ENCODE peak calls at places on chromosomes 5 and 9, in nine cellular contexts. S, N, G, I, H, D, V, Y and C are unnamed samples.

GRCh38 chr9:3708751-3709150 is 182.9 kb upstream of the RFX3 start:
- DNase-seq in N (no peak), G (peak; percentile 7), V (no peak), H (no peak), I (no peak), D (no peak), S (peak; percentile 21), Y (no peak), C (peak; percentile 30)

GRCh38 chr9:100525563-100525962 is 52.3 kb upstream of the CAVIN4 start:
- DNase-seq in I (no peak), D (no peak), V (no peak), S (no peak), H (no peak), G (peak; percentile 2), N (no peak), Y (peak; percentile 24), C (no peak)

GRCh38 chr9:135525241-135526088 is 4.2 kb downstream of the LCN1 start:
- DNase-seq in Y (no peak), V (no peak), G (no peak), S (no peak), N (no peak), I (no peak), H (no peak), D (no peak), C (no peak)

GRCh38 chr9:36023260-36024048 is 13.3 kb upstream of the RECK start:
- DNase-seq in V (peak; percentile 81), H (no peak), I (peak; percentile 54), Y (peak; percentile 34), D (peak; percentile 59), S (peak; percentile 71), G (peak; percentile 78), N (peak; percentile 52), C (peak; percentile 47)

GRCh38 chr5:173831196-173831914 is 56.8 kb upstream of the CPEB4 start:
- DNase-seq in I (no peak), G (no peak), H (no peak), D (no peak), Y (peak; percentile 75), N (no peak), V (no peak), S (no peak), C (no peak)

GRCh38 chr5:83299353-83299752 is 172.2 kb upstream of the VCAN start:
- DNase-seq in G (no peak), S (no peak), I (no peak), D (no peak), V (no peak), Y (no peak), H (no peak), N (no peak), C (no peak)

GRCh38 chr9:89687216-89687615 is 82.4 kb downstream of the GADD45G start:
- DNase-seq in H (no peak), Y (no peak), D (no peak), V (no peak), N (no peak), I (no peak), G (no peak), S (no peak), C (no peak)

GRCh38 chr5:52727568-52727967 is 60.1 kb upstream of the ITGA1 start:
- DNase-seq in N (peak; percentile 19), I (no peak), H (no peak), D (no peak), S (peak; percentile 92), V (peak; percentile 31), Y (no peak), G (peak; percentile 73), C (peak; percentile 16)

GRCh38 chr5:124740991-124741583 is 5.4 kb downstream of the ZNF608 start:
- DNase-seq in Y (no peak), H (no peak), S (no peak), I (no peak), G (no peak), N (no peak), V (no peak), D (no peak), C (peak; percentile 91)

GRCh38 chr9:69945671-69946141 is 97.9 kb upstream of the MAMDC2 start:
- DNase-seq in V (no peak), H (peak; percentile 81), G (peak; percentile 85), S (peak; percentile 62), D (no peak), Y (no peak), N (no peak), I (peak; percentile 71), C (no peak)

GRCh38 chr5:165808358-165808757 is 2302.9 kb downstream of the MAT2B start:
- DNase-seq in I (no peak), G (no peak), S (no peak), N (no peak), Y (no peak), V (no peak), D (no peak), H (no peak), C (no peak)

GRCh38 chr9:134943836-134944235 is 26.1 kb upstream of the FCN1 start:
- DNase-seq in H (no peak), S (no peak), I (no peak), N (no peak), G (no peak), Y (no peak), V (no peak), D (no peak), C (no peak)

GRCh38 chr9:131813116-131813515 is 73.2 kb upstream of the RAPGEF1 start:
- DNase-seq in Y (no peak), S (no peak), D (no peak), V (no peak), N (no peak), G (peak; percentile 61), I (no peak), H (no peak), C (peak; percentile 77)

GRCh38 chr5:179420476-179420875 is 75.2 kb upstream of the ADAMTS2 start:
- DNase-seq in Y (no peak), I (no peak), S (no peak), H (no peak), N (no peak), G (no peak), D (no peak), V (no peak), C (no peak)

GRCh38 chr9:91119679-91120078 is 242.0 kb downstream of the AUH start:
- DNase-seq in Y (no peak), D (no peak), V (no peak), I (no peak), H (no peak), G (peak; percentile 90), N (no peak), S (no peak), C (peak; percentile 43)

DNA sequence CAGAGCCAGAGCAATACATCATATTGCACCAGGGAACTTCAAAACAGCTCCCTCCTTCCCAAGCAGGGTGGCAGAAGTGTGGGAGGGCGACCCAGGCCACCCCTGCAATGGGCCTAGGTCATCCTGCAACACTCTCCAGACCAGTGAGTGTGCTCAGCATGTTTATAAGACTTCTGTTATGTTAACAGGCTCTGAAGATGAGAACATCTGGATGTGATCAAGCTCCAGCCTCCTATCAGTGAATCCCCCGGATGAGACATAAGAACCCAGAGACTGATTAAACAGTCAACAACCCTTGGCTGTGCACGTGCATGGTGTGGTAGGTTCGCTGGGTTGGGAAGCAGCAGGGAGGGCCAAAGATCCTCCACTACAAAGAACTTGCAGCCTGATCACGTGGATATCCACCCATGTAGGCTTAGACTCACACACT is 63.3 kb downstream of the ABCA1 start:
- DNase-seq in S (no peak), Y (no peak), H (no peak), D (no peak), N (peak; percentile 47), V (no peak), G (peak; percentile 98), I (peak; percentile 29), C (peak; percentile 71)
- H3K4me1 ChIP-seq in S (peaks cover 17% of the 10 kb centered on the region), Y (no peaks in the 10 kb centered on the region), H (peaks cover 35% of the 10 kb centered on the region), D (no peaks in the 10 kb centered on the region), N (peaks cover 13% of the 10 kb centered on the region), V (no peaks in the 10 kb centered on the region), G (peaks cover 43% of the 10 kb centered on the region), I (peaks cover 67% of the 10 kb centered on the region), C (peaks cover 46% of the 10 kb centered on the region)

DNA sequence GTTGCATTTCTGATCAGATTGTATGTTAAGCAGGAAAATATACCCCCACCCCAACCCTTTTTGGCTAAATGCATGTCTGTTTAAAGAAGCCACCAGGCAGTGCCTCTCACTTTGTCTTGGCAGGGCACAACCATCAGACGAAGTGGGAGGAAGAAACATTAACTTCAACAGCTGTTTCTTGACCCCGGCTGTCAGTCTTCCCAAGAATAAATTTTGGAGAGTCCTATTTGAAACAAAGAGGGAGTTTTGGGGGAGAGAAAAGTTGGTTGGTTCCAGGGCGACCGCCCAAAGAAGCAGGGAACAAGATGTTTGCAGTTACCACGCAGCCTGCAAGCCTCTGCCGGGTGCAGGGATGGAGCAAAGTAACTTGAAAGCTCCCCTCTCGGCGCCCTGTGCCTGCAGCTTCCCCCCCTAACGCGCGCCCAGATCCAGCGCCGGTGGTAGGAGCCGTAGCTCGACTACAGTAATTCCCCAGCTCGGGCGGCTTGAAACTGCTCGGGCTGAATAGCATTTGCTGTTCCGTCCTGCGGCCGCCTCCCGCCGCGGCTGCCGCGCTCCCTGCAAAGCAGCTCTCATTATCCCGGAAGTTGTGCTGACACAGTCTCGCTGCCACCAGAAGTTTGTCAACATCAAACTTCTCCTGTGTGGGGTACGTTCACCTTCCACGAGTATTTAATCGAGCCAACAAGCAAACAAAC is 100.7 kb upstream of the SSBP2 start:
- DNase-seq in I (peak; percentile 94), H (peak; percentile 96), D (peak; percentile 88), G (peak; percentile 94), V (peak; percentile 97), Y (peak; percentile 83), N (peak; percentile 99), S (peak; percentile 94), C (peak; percentile 89)
- H3K4me1 ChIP-seq in I (peaks cover 89% of the 10 kb centered on the region), H (peaks cover 65% of the 10 kb centered on the region), D (peaks cover 22% of the 10 kb centered on the region), G (peaks cover 19% of the 10 kb centered on the region), V (peaks cover 13% of the 10 kb centered on the region), Y (peaks cover 50% of the 10 kb centered on the region), N (peaks cover 3% of the 10 kb centered on the region), S (peaks cover 10% of the 10 kb centered on the region), C (peaks cover 20% of the 10 kb centered on the region)

GRCh38 chr5:170291324-170291847 is 6.2 kb downstream of the LCP2 start:
- DNase-seq in Y (no peak), I (no peak), V (no peak), N (no peak), G (no peak), D (peak; percentile 39), H (no peak), S (no peak), C (no peak)
- H3K4me1 ChIP-seq in Y (peaks cover 19% of the 10 kb centered on the region), I (peaks cover 32% of the 10 kb centered on the region), V (no peaks in the 10 kb centered on the region), N (peaks cover 9% of the 10 kb centered on the region), G (no peaks in the 10 kb centered on the region), D (peaks cover 73% of the 10 kb centered on the region), H (peaks cover 22% of the 10 kb centered on the region), S (no peaks in the 10 kb centered on the region), C (no peaks in the 10 kb centered on the region)

DNA sequence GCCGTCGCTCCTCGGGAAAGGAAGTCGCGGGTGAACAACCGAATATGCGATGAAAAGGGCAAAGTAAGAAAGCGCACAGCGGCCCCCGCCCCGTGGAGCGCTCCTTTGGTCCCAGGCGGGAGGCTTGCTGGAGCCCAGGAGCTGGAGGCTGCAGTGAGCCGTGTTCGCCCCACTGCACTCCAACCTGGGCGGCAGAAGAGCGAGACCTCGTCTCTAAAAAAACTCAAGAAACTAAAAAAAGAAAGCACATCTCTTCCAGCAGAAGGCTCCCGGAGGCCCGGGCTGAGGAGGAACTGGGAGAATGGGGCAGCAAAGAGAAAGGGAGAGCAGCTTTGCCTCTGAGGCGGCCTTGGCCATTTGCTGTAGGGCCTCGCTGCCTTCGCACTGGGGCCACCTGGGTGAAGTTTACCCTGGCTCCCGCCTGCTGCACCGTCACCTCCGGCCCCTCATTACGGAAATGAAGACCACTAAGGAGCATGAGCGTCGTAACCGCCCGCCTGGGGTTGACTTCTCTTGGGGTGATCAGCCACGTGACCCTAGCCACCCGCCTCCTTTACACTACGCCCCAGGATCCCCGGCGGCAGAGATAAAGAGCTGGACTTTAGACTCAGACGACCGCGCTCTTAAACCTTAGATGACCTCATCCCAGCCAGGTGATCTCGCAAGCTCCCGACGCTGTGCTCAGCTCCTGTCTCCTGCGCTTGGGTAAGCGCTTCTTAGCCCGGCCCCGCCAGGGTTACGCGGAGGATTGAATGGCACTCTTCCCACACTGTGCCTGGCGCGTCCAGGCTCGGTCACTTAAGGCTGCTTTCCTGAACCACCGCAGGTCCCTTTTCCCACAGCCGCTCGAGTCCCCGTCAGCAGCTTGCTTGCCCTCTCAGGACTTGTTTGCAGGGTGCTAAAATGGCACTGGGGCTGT is 108.1 kb upstream of the LARP1 start:
- DNase-seq in D (no peak), I (no peak), G (peak; percentile 12), Y (peak; percentile 74), H (peak; percentile 63), S (peak; percentile 19), N (no peak), V (peak; percentile 85), C (peak; percentile 26)
- H3K4me1 ChIP-seq in D (peaks cover 3% of the 10 kb centered on the region), I (peaks cover 17% of the 10 kb centered on the region), G (no peaks in the 10 kb centered on the region), Y (peaks cover 38% of the 10 kb centered on the region), H (peaks cover 9% of the 10 kb centered on the region), S (peaks cover 6% of the 10 kb centered on the region), N (no peaks in the 10 kb centered on the region), V (no peaks in the 10 kb centered on the region), C (peaks cover 9% of the 10 kb centered on the region)